ENCODE peak calls at places on chromosomes 5 and 9, in five cellular contexts. A is HepG2, F is left lung, G is iPS DF 6.9, R is tibial artery. C is an unnamed sample.
A peak's percentile ranks its signal among the peaks of the same experiment; 100 is the strongest.

GRCh38 chr5:144150996-144151395 is 19.5 kb downstream of the YIPF5 start:
- DNase-seq in G (no peak), A (no peak), R (no peak), F (no peak), C (no peak)

GRCh38 chr5:36655171-36655570 is 48.8 kb downstream of the SLC1A3 start:
- DNase-seq in F (peak; percentile 37), A (no peak), R (no peak), G (no peak), C (no peak)

GRCh38 chr5:12910611-12911010 is 1006.4 kb upstream of the CTNND2 start:
- DNase-seq in G (no peak), F (no peak), A (no peak), R (no peak), C (no peak)

GRCh38 chr9:123174887-123175518 is 93.4 kb downstream of the STRBP start:
- DNase-seq in F (no peak), A (no peak), G (no peak), R (no peak), C (no peak)

GRCh38 chr9:80635065-80635464 is 1054.3 kb downstream of the TLE1 start:
- DNase-seq in A (no peak), R (no peak), G (no peak), F (no peak), C (no peak)

GRCh38 chr5:118115791-118116190 is 872.6 kb downstream of the DTWD2 start:
- DNase-seq in G (no peak), R (no peak), F (no peak), A (no peak), C (no peak)

GRCh38 chr9:14323083-14323968 is 9.4 kb upstream of the NFIB start:
- DNase-seq in F (no peak), R (no peak), G (no peak), A (no peak), C (no peak)

GRCh38 chr9:129072171-129072570 is 8.7 kb upstream of the DOLPP1 start:
- DNase-seq in F (no peak), R (no peak), G (no peak), A (no peak), C (no peak)

GRCh38 chr9:93061791-93062299 is 3.3 kb downstream of the SUSD3 start:
- DNase-seq in F (no peak), R (no peak), A (peak; percentile 92), G (no peak), C (no peak)

GRCh38 chr9:93062364-93062763 is 3.9 kb downstream of the SUSD3 start:
- DNase-seq in A (no peak), G (no peak), F (no peak), R (no peak), C (no peak)

GRCh38 chr9:93066978-93067603 is 8.6 kb downstream of the SUSD3 start:
- DNase-seq in A (no peak), F (no peak), G (no peak), R (no peak), C (no peak)

GRCh38 chr9:93064392-93065124 is 6.1 kb downstream of the SUSD3 start:
- DNase-seq in G (no peak), F (peak; percentile 64), R (no peak), A (no peak), C (no peak)

DNA sequence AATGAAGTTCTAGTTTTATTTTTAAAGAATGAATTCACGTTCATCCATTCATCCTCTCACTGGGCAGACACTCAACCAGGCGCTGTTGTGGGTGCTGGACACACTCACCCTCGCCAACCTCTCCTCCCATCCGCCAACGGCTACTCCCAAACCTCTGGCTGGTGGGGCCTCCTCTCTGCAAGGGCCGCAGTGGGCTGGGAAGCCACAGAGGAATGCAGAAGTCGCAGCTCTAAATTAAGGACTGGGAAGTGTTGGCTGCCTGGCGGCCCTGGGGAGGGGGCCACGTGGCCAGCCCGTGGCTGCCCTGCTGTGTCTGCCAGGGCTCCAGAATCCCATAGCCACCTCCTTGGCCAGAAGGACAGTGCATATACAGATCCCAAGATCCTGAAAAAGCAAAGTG is 6.8 kb downstream of the SUSD3 start:
- DNase-seq in A (no peak), R (peak; percentile 45), F (no peak), G (no peak), C (no peak)
- H3K4me1 ChIP-seq in A (peaks cover 30% of the 10 kb centered on the region), R (peaks cover 11% of the 10 kb centered on the region), F (no peaks in the 10 kb centered on the region), G (peaks cover 2% of the 10 kb centered on the region), C (peaks cover 17% of the 10 kb centered on the region)

GRCh38 chr5:16510123-16510522 is 44.5 kb upstream of the ZNF622 start:
- DNase-seq in F (no peak), R (no peak), G (no peak), A (no peak), C (no peak)
- H3K4me1 ChIP-seq in F (peaks cover 5% of the 10 kb centered on the region), R (peaks cover 11% of the 10 kb centered on the region), G (no peaks in the 10 kb centered on the region), A (peaks cover 7% of the 10 kb centered on the region), C (no peaks in the 10 kb centered on the region)

DNA sequence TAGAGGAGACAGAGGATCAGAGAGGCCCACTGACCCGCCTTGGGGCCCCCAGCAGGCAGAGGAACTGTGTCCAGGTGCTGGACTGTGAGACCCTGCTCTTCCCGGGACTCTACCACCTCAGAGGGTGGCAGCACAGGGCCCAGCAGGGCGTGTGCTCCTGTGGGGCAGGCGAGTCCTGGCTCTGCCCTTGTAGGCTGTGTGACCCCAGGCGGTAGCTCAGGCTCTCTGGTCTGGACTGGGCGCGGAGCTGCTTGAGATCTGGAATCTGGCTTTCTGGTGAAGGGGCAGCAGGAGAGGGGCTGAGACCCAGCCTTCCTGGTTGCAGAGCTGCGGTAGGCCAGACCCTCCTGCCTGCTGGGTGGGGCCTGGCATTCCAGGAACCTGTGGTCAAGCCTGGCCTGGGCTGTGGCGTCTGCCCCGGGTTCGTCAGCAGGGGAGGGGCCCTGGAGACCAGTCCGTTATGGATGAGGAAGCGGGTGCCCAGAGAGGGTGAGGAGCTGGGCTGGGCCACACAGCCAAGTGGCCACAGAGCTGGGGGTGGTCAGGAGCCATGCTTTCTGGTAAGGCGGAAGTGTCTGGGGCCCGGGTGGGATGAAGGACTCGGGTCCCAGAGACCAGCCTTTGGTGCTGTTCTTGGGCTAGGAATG is 46.5 kb downstream of the RXRA start:
- DNase-seq in R (peak; percentile 53), F (peak; percentile 92), A (no peak), G (no peak), C (peak; percentile 92)
- H3K4me1 ChIP-seq in R (peaks cover 90% of the 10 kb centered on the region), F (peaks cover 52% of the 10 kb centered on the region), A (peaks cover 65% of the 10 kb centered on the region), G (peaks cover 1% of the 10 kb centered on the region), C (peaks cover 78% of the 10 kb centered on the region)

GRCh38 chr5:172313877-172314276 is 30.3 kb upstream of the UBTD2 start:
- DNase-seq in A (no peak), F (no peak), G (no peak), R (no peak), C (no peak)
- H3K4me1 ChIP-seq in A (no peaks in the 10 kb centered on the region), F (no peaks in the 10 kb centered on the region), G (no peaks in the 10 kb centered on the region), R (peaks cover 6% of the 10 kb centered on the region), C (no peaks in the 10 kb centered on the region)